ENCODE peak calls at places on chromosomes 7 and 10, in six cellular contexts. J is bronchial epithelial cell, D is foreskin fibroblast, L is stomach, F is AG04450, C is GM10248. W is an unnamed sample.

GRCh38 chr10:53052765-53053164 is 280.2 kb upstream of the MBL2 start:
- DNase-seq in J (no peak), D (no peak), L (no peak), F (no peak), C (no peak), W (no peak)

GRCh38 chr7:22718200-22718711 is 8.7 kb upstream of the IL6 start:
- DNase-seq in J (peak; percentile 92), D (peak; percentile 83), L (no peak), F (peak; percentile 74), C (no peak), W (peak; percentile 27)

GRCh38 chr10:92886334-92886961 is 38.1 kb downstream of the EXOC6 start:
- DNase-seq in J (peak; percentile 50), D (no peak), L (no peak), F (no peak), C (no peak), W (no peak)

GRCh38 chr10:118958984-118959916 is 70.3 kb upstream of the NANOS1 start:
- DNase-seq in J (peak; percentile 76), D (peak; percentile 72), L (peak; percentile 75), F (no peak), C (no peak), W (peak; percentile 17)

GRCh38 chr7:27156508-27156898 is at the start of gene HOXA7:
- DNase-seq in J (no peak), D (no peak), L (peak; percentile 31), F (no peak), C (no peak), W (no peak)

GRCh38 chr10:120511165-120511564 is 54.1 kb downstream of the PLPP4 start:
- DNase-seq in J (peak; percentile 91), D (no peak), L (no peak), F (no peak), C (no peak), W (no peak)

GRCh38 chr10:5890519-5890878 is 456 bp downstream of the FBH1 start:
- DNase-seq in J (peak; percentile 14), D (no peak), L (no peak), F (no peak), C (no peak), W (peak; percentile 11)

GRCh38 chr7:34655384-34655783 is 2.6 kb upstream of the NPSR1 start:
- DNase-seq in J (no peak), D (no peak), L (no peak), F (no peak), C (no peak), W (peak; percentile 48)

GRCh38 chr7:137697026-137697425 is 149.7 kb downstream of the DGKI start:
- DNase-seq in J (no peak), D (no peak), L (no peak), F (no peak), C (no peak), W (no peak)

GRCh38 chr7:69864283-69864682 is 266.0 kb downstream of the AUTS2 start:
- DNase-seq in J (no peak), D (no peak), L (no peak), F (no peak), C (no peak), W (no peak)

GRCh38 chr10:108911814-108912541 is 1011.3 kb downstream of the XPNPEP1 start:
- DNase-seq in J (peak; percentile 29), D (peak; percentile 19), L (peak; percentile 64), F (peak; percentile 33), C (peak; percentile 26), W (no peak)

GRCh38 chr7:102916881-102917280 is 4.1 kb downstream of the LRRC17 start:
- DNase-seq in J (no peak), D (peak; percentile 32), L (no peak), F (no peak), C (no peak), W (no peak)

GRCh38 chr7:16594061-16594460 is 51.5 kb downstream of the ANKMY2 start:
- DNase-seq in J (peak; percentile 58), D (peak; percentile 44), L (no peak), F (no peak), C (no peak), W (no peak)

GRCh38 chr7:112204072-112204775 is 2.0 kb downstream of the DOCK4 start:
- DNase-seq in J (no peak), D (no peak), L (no peak), F (no peak), C (no peak), W (no peak)

GRCh38 chr10:109062371-109062770 is 860.9 kb downstream of the XPNPEP1 start:
- DNase-seq in J (peak; percentile 25), D (peak; percentile 18), L (no peak), F (no peak), C (no peak), W (no peak)

GRCh38 chr10:117461766-117462423 is 80.7 kb upstream of the EMX2 start:
- DNase-seq in J (peak; percentile 91), D (peak; percentile 96), L (no peak), F (no peak), C (no peak), W (peak; percentile 11)

GRCh38 chr10:17548162-17548561 is 69.0 kb downstream of the HACD1 start:
- DNase-seq in J (no peak), D (no peak), L (no peak), F (no peak), C (no peak), W (no peak)

GRCh38 chr10:59242991-59243390 is 66.5 kb downstream of the PHYHIPL start:
- DNase-seq in J (no peak), D (no peak), L (no peak), F (no peak), C (no peak), W (no peak)

GRCh38 chr10:124417846-124418725 is 637 bp downstream of the OAT start:
- DNase-seq in J (no peak), D (peak; percentile 43), L (peak; percentile 46), F (no peak), C (peak; percentile 27), W (peak; percentile 56)

GRCh38 chr7:21886396-21886795 is 59.3 kb downstream of the CDCA7L start:
- DNase-seq in J (no peak), D (no peak), L (no peak), F (no peak), C (no peak), W (no peak)

GRCh38 chr10:44878704-44879530 is 32.2 kb upstream of the TMEM72 start:
- DNase-seq in J (peak; percentile 67), D (peak; percentile 81), L (peak; percentile 86), F (peak; percentile 74), C (peak; percentile 86), W (peak; percentile 80)

GRCh38 chr7:142443614-142444013 is 185.8 kb upstream of the PRSS58 start:
- DNase-seq in J (no peak), D (peak; percentile 34), L (no peak), F (no peak), C (no peak), W (no peak)

GRCh38 chr10:10831085-10831484 is 186.6 kb upstream of the CELF2 start:
- DNase-seq in J (peak; percentile 83), D (peak; percentile 98), L (no peak), F (peak; percentile 30), C (no peak), W (no peak)

GRCh38 chr7:82838314-82838713 is 324.4 kb downstream of the PCLO start:
- DNase-seq in J (no peak), D (no peak), L (no peak), F (no peak), C (no peak), W (no peak)

GRCh38 chr7:6453737-6454136 is 6.0 kb upstream of the DAGLB start:
- DNase-seq in J (peak; percentile 98), D (peak; percentile 95), L (no peak), F (no peak), C (no peak), W (no peak)

GRCh38 chr10:56449770-56450169 is 88.7 kb upstream of the ZWINT start:
- DNase-seq in J (peak; percentile 10), D (no peak), L (no peak), F (no peak), C (no peak), W (no peak)

GRCh38 chr7:82204694-82205093 is 238.9 kb downstream of the CACNA2D1 start:
- DNase-seq in J (peak; percentile 74), D (peak; percentile 36), L (no peak), F (peak; percentile 62), C (no peak), W (no peak)

GRCh38 chr10:13830385-13830784 is 243.6 kb downstream of the PRPF18 start:
- DNase-seq in J (no peak), D (no peak), L (no peak), F (no peak), C (no peak), W (no peak)
- TF ChIP-seq CTCF in J (no peak), D (no peak), L (no peak), F (no peak), C (no peak), W (no peak)

GRCh38 chr10:50674469-50675254 is 50.9 kb upstream of the SGMS1 start:
- DNase-seq in J (no peak), D (no peak), L (no peak), F (no peak), C (no peak), W (no peak)

DNA sequence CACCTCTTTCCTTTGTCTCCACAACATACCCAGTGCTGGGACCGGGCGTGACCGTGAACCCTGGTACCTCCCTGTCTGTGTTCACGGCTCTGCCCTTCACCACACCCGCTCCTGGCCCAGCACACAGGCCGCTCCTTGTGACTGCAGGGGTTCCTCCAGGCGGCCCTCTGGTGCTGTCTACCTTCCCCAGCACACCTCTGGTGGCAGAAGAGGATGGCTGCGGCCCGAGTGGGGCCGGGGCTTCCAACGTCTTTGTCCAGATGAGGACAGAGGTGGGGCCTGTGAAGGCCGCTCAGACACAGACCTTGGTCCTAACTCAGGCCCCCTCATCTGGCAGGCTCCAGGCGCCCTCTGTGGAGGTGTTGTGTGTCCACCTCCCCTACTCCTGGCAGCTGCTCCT is 55.4 kb upstream of the SGMS1 start:
- DNase-seq in J (no peak), D (no peak), L (no peak), F (no peak), C (no peak), W (no peak)
- TF ChIP-seq CTCF in J (no peak), D (no peak), L (no peak), F (no peak), C (no peak), W (no peak)

GRCh38 chr7:1401011-1401410 is 58.3 kb downstream of the MICALL2 start:
- DNase-seq in J (no peak), D (no peak), L (no peak), F (no peak), C (no peak), W (peak; percentile 63)

GRCh38 chr7:1402110-1402790 is 57.0 kb downstream of the MICALL2 start:
- DNase-seq in J (no peak), D (no peak), L (no peak), F (no peak), C (no peak), W (no peak)

GRCh38 chr7:1404881-1405548 is 54.3 kb downstream of the MICALL2 start:
- DNase-seq in J (no peak), D (no peak), L (no peak), F (no peak), C (no peak), W (no peak)

GRCh38 chr7:1402791-1403755 is 56.2 kb downstream of the MICALL2 start:
- DNase-seq in J (no peak), D (no peak), L (no peak), F (no peak), C (no peak), W (no peak)

GRCh38 chr7:1403844-1404404 is 55.3 kb downstream of the MICALL2 start:
- DNase-seq in J (no peak), D (peak; percentile 41), L (no peak), F (no peak), C (no peak), W (peak; percentile 38)
- TF ChIP-seq CTCF in J (no peak), D (no peak), L (no peak), F (peak; percentile 28), C (no peak), W (no peak)

GRCh38 chr7:127245582-127245981 is 7.2 kb downstream of the GRM8 start:
- DNase-seq in J (no peak), D (no peak), L (no peak), F (no peak), C (no peak), W (no peak)

GRCh38 chr7:127239814-127240213 is 12.9 kb downstream of the GRM8 start:
- DNase-seq in J (no peak), D (no peak), L (no peak), F (no peak), C (no peak), W (no peak)
- TF ChIP-seq CTCF in J (peak; percentile 8), D (no peak), L (no peak), F (no peak), C (no peak), W (no peak)

W was measured in Calu3.